ENCODE peak calls at places on chromosome 6, in four cellular contexts. U, E, D and V are unnamed samples.

GRCh38 chr6:29656798-29657197 is at the start of gene MOG:
- DNase-seq in U (no peak), E (no peak), D (no peak), V (no peak)

GRCh38 chr6:79543886-79544285 is 6.7 kb upstream of the LCA5 start:
- DNase-seq in U (no peak), E (no peak), D (no peak), V (no peak)

GRCh38 chr6:144104898-144105487 is 9.6 kb upstream of the SF3B5 start:
- DNase-seq in U (no peak), E (peak), D (peak), V (peak)

GRCh38 chr6:9540534-9541126 is 874.2 kb downstream of the TFAP2A start:
- DNase-seq in U (no peak), E (peak), D (peak), V (no peak)

GRCh38 chr6:55496201-55496600 is 82.8 kb downstream of the HMGCLL1 start:
- DNase-seq in U (no peak), E (no peak), D (no peak), V (no peak)

GRCh38 chr6:100445512-100445911 is 19.2 kb downstream of the SIM1 start:
- DNase-seq in U (no peak), E (no peak), D (no peak), V (no peak)

GRCh38 chr6:120290964-120291363 is 941.4 kb upstream of the MAN1A1 start:
- DNase-seq in U (no peak), E (no peak), D (no peak), V (no peak)

GRCh38 chr6:53724501-53724900 is 58.9 kb upstream of the KLHL31 start:
- DNase-seq in U (no peak), E (no peak), D (no peak), V (no peak)